ENCODE peak calls at places on chromosomes 4 and X, in five cellular contexts. One of them, this sample, is unnamed.

GRCh38 chr4:123399638-123400358 is 3.2 kb downstream of the SPRY1 start:
- DNase-seq in Daoy: no peak
- DNase-seq in omental fat pad: no peak
- DNase-seq in activated naive CD4-positive, alpha-beta T cell: no peak
- DNase-seq in activated T-helper 1 cell treated with anti-CD3 and anti-CD28 coated beads, Interleukin-2, amount 50 U/mL, for 16 hours: no peak
- DNase-seq in this sample: no peak

GRCh38 chrX:70168238-70169188 is 8.8 kb upstream of the DGAT2L6 start:
- DNase-seq in Daoy: peak; percentile 76
- DNase-seq in omental fat pad: no peak
- DNase-seq in activated naive CD4-positive, alpha-beta T cell: no peak
- DNase-seq in activated T-helper 1 cell treated with anti-CD3 and anti-CD28 coated beads, Interleukin-2, amount 50 U/mL, for 16 hours: no peak
- DNase-seq in this sample: no peak

GRCh38 chrX:2500091-2500680 is 590 bp downstream of the DHRSX start:
- DNase-seq in Daoy: peak; percentile 22
- DNase-seq in omental fat pad: no peak
- DNase-seq in activated naive CD4-positive, alpha-beta T cell: no peak
- DNase-seq in activated T-helper 1 cell treated with anti-CD3 and anti-CD28 coated beads, Interleukin-2, amount 50 U/mL, for 16 hours: no peak
- DNase-seq in this sample: peak; percentile 51

GRCh38 chr4:128862608-128863313 is 53.3 kb downstream of the JADE1 start:
- DNase-seq in Daoy: no peak
- DNase-seq in omental fat pad: no peak
- DNase-seq in activated naive CD4-positive, alpha-beta T cell: no peak
- DNase-seq in activated T-helper 1 cell treated with anti-CD3 and anti-CD28 coated beads, Interleukin-2, amount 50 U/mL, for 16 hours: no peak
- DNase-seq in this sample: no peak

GRCh38 chr4:176565044-176565443 is 227.7 kb downstream of the VEGFC start:
- DNase-seq in Daoy: no peak
- DNase-seq in omental fat pad: no peak
- DNase-seq in activated naive CD4-positive, alpha-beta T cell: no peak
- DNase-seq in activated T-helper 1 cell treated with anti-CD3 and anti-CD28 coated beads, Interleukin-2, amount 50 U/mL, for 16 hours: no peak
- DNase-seq in this sample: no peak

GRCh38 chr4:8394125-8394524 is 46.4 kb downstream of the ACOX3 start:
- DNase-seq in Daoy: no peak
- DNase-seq in omental fat pad: no peak
- DNase-seq in activated naive CD4-positive, alpha-beta T cell: no peak
- DNase-seq in activated T-helper 1 cell treated with anti-CD3 and anti-CD28 coated beads, Interleukin-2, amount 50 U/mL, for 16 hours: no peak
- DNase-seq in this sample: no peak

GRCh38 chrX:106802063-106802387 is 448 bp upstream of the TBC1D8B start:
- DNase-seq in Daoy: no peak
- DNase-seq in omental fat pad: no peak
- DNase-seq in activated naive CD4-positive, alpha-beta T cell: no peak
- DNase-seq in activated T-helper 1 cell treated with anti-CD3 and anti-CD28 coated beads, Interleukin-2, amount 50 U/mL, for 16 hours: no peak
- DNase-seq in this sample: no peak

GRCh38 chrX:136065044-136065671 is 79.9 kb downstream of the SLC9A6 start:
- DNase-seq in Daoy: peak; percentile 64
- DNase-seq in omental fat pad: no peak
- DNase-seq in activated naive CD4-positive, alpha-beta T cell: no peak
- DNase-seq in activated T-helper 1 cell treated with anti-CD3 and anti-CD28 coated beads, Interleukin-2, amount 50 U/mL, for 16 hours: no peak
- DNase-seq in this sample: no peak

GRCh38 chr4:87543835-87544461 is 14.8 kb upstream of the SPARCL1 start:
- DNase-seq in Daoy: peak; percentile 15
- DNase-seq in omental fat pad: no peak
- DNase-seq in activated naive CD4-positive, alpha-beta T cell: no peak
- DNase-seq in activated T-helper 1 cell treated with anti-CD3 and anti-CD28 coated beads, Interleukin-2, amount 50 U/mL, for 16 hours: no peak
- DNase-seq in this sample: no peak

GRCh38 chrX:122565952-122566351 is 618.1 kb upstream of the GRIA3 start:
- DNase-seq in Daoy: peak; percentile 2
- DNase-seq in omental fat pad: no peak
- DNase-seq in activated naive CD4-positive, alpha-beta T cell: no peak
- DNase-seq in activated T-helper 1 cell treated with anti-CD3 and anti-CD28 coated beads, Interleukin-2, amount 50 U/mL, for 16 hours: no peak
- DNase-seq in this sample: no peak

GRCh38 chrX:37425370-37425769 is 76.2 kb downstream of the PRRG1 start:
- DNase-seq in Daoy: no peak
- DNase-seq in omental fat pad: no peak
- DNase-seq in activated naive CD4-positive, alpha-beta T cell: no peak
- DNase-seq in activated T-helper 1 cell treated with anti-CD3 and anti-CD28 coated beads, Interleukin-2, amount 50 U/mL, for 16 hours: no peak
- DNase-seq in this sample: no peak

GRCh38 chrX:21972721-21973120 is 32.2 kb downstream of the SMS start:
- DNase-seq in Daoy: peak; percentile 82
- DNase-seq in omental fat pad: no peak
- DNase-seq in activated naive CD4-positive, alpha-beta T cell: no peak
- DNase-seq in activated T-helper 1 cell treated with anti-CD3 and anti-CD28 coated beads, Interleukin-2, amount 50 U/mL, for 16 hours: no peak
- DNase-seq in this sample: no peak

GRCh38 chrX:125507119-125507518 is 187.4 kb downstream of the TEX13C start:
- DNase-seq in Daoy: no peak
- DNase-seq in omental fat pad: no peak
- DNase-seq in activated naive CD4-positive, alpha-beta T cell: no peak
- DNase-seq in activated T-helper 1 cell treated with anti-CD3 and anti-CD28 coated beads, Interleukin-2, amount 50 U/mL, for 16 hours: no peak
- DNase-seq in this sample: no peak

GRCh38 chr4:6898763-6899162 is 10.9 kb upstream of the TBC1D14 start:
- DNase-seq in Daoy: no peak
- DNase-seq in omental fat pad: no peak
- DNase-seq in activated naive CD4-positive, alpha-beta T cell: no peak
- DNase-seq in activated T-helper 1 cell treated with anti-CD3 and anti-CD28 coated beads, Interleukin-2, amount 50 U/mL, for 16 hours: no peak
- DNase-seq in this sample: no peak

GRCh38 chr4:82358773-82359324 is 14.9 kb downstream of the HNRNPD start:
- DNase-seq in Daoy: no peak
- DNase-seq in omental fat pad: no peak
- DNase-seq in activated naive CD4-positive, alpha-beta T cell: no peak
- DNase-seq in activated T-helper 1 cell treated with anti-CD3 and anti-CD28 coated beads, Interleukin-2, amount 50 U/mL, for 16 hours: no peak
- DNase-seq in this sample: no peak

GRCh38 chr4:163331629-163332360 is 601 bp downstream of the NPY1R start:
- DNase-seq in Daoy: no peak
- DNase-seq in omental fat pad: no peak
- DNase-seq in activated naive CD4-positive, alpha-beta T cell: no peak
- DNase-seq in activated T-helper 1 cell treated with anti-CD3 and anti-CD28 coated beads, Interleukin-2, amount 50 U/mL, for 16 hours: no peak
- DNase-seq in this sample: no peak

GRCh38 chr4:7964890-7965662 is 25.4 kb upstream of the AFAP1 start:
- DNase-seq in Daoy: peak; percentile 82
- DNase-seq in omental fat pad: peak; percentile 61
- DNase-seq in activated naive CD4-positive, alpha-beta T cell: no peak
- DNase-seq in activated T-helper 1 cell treated with anti-CD3 and anti-CD28 coated beads, Interleukin-2, amount 50 U/mL, for 16 hours: no peak
- DNase-seq in this sample: no peak

GRCh38 chrX:20437678-20438077 is 171.0 kb upstream of the RPS6KA3 start:
- DNase-seq in Daoy: no peak
- DNase-seq in omental fat pad: no peak
- DNase-seq in activated naive CD4-positive, alpha-beta T cell: no peak
- DNase-seq in activated T-helper 1 cell treated with anti-CD3 and anti-CD28 coated beads, Interleukin-2, amount 50 U/mL, for 16 hours: no peak
- DNase-seq in this sample: no peak

GRCh38 chr4:31107362-31107761 is 387.2 kb downstream of the PCDH7 start:
- DNase-seq in Daoy: no peak
- DNase-seq in omental fat pad: no peak
- DNase-seq in activated naive CD4-positive, alpha-beta T cell: no peak
- DNase-seq in activated T-helper 1 cell treated with anti-CD3 and anti-CD28 coated beads, Interleukin-2, amount 50 U/mL, for 16 hours: no peak
- DNase-seq in this sample: no peak

GRCh38 chrX:139831689-139832456 is 101.0 kb downstream of the ATP11C start:
- DNase-seq in Daoy: peak; percentile 37
- DNase-seq in omental fat pad: no peak
- DNase-seq in activated naive CD4-positive, alpha-beta T cell: no peak
- DNase-seq in activated T-helper 1 cell treated with anti-CD3 and anti-CD28 coated beads, Interleukin-2, amount 50 U/mL, for 16 hours: no peak
- DNase-seq in this sample: no peak

GRCh38 chr4:96162631-96163030 is 322.7 kb downstream of the PDHA2 start:
- DNase-seq in Daoy: no peak
- DNase-seq in omental fat pad: no peak
- DNase-seq in activated naive CD4-positive, alpha-beta T cell: no peak
- DNase-seq in activated T-helper 1 cell treated with anti-CD3 and anti-CD28 coated beads, Interleukin-2, amount 50 U/mL, for 16 hours: no peak
- DNase-seq in this sample: no peak

GRCh38 chrX:24264383-24264782 is 49.5 kb downstream of the SUPT20HL2 start:
- DNase-seq in Daoy: peak; percentile 16
- DNase-seq in omental fat pad: no peak
- DNase-seq in activated naive CD4-positive, alpha-beta T cell: no peak
- DNase-seq in activated T-helper 1 cell treated with anti-CD3 and anti-CD28 coated beads, Interleukin-2, amount 50 U/mL, for 16 hours: no peak
- DNase-seq in this sample: no peak

GRCh38 chrX:47586043-47586787 is 4.0 kb downstream of the TIMP1 start:
- DNase-seq in Daoy: no peak
- DNase-seq in omental fat pad: no peak
- DNase-seq in activated naive CD4-positive, alpha-beta T cell: no peak
- DNase-seq in activated T-helper 1 cell treated with anti-CD3 and anti-CD28 coated beads, Interleukin-2, amount 50 U/mL, for 16 hours: no peak
- DNase-seq in this sample: no peak

GRCh38 chr4:178599521-178599920 is 1157.3 kb upstream of the AGA start:
- DNase-seq in Daoy: no peak
- DNase-seq in omental fat pad: no peak
- DNase-seq in activated naive CD4-positive, alpha-beta T cell: no peak
- DNase-seq in activated T-helper 1 cell treated with anti-CD3 and anti-CD28 coated beads, Interleukin-2, amount 50 U/mL, for 16 hours: no peak
- DNase-seq in this sample: no peak

GRCh38 chr4:7427326-7428260 is 7.1 kb downstream of the PSAPL1 start:
- DNase-seq in Daoy: no peak
- DNase-seq in omental fat pad: no peak
- DNase-seq in activated naive CD4-positive, alpha-beta T cell: no peak
- DNase-seq in activated T-helper 1 cell treated with anti-CD3 and anti-CD28 coated beads, Interleukin-2, amount 50 U/mL, for 16 hours: no peak
- DNase-seq in this sample: no peak

GRCh38 chr4:186596346-186596745 is 41.0 kb upstream of the MTNR1A start:
- DNase-seq in Daoy: no peak
- DNase-seq in omental fat pad: no peak
- DNase-seq in activated naive CD4-positive, alpha-beta T cell: no peak
- DNase-seq in activated T-helper 1 cell treated with anti-CD3 and anti-CD28 coated beads, Interleukin-2, amount 50 U/mL, for 16 hours: no peak
- DNase-seq in this sample: no peak

GRCh38 chr4:102344520-102344954 is 745 bp downstream of the SLC39A8 start:
- DNase-seq in Daoy: peak; percentile 54
- DNase-seq in omental fat pad: no peak
- DNase-seq in activated naive CD4-positive, alpha-beta T cell: peak; percentile 56
- DNase-seq in activated T-helper 1 cell treated with anti-CD3 and anti-CD28 coated beads, Interleukin-2, amount 50 U/mL, for 16 hours: peak; percentile 27
- DNase-seq in this sample: peak; percentile 72

GRCh38 chrX:11890843-11891514 is 132.9 kb downstream of the MSL3 start:
- DNase-seq in Daoy: no peak
- DNase-seq in omental fat pad: no peak
- DNase-seq in activated naive CD4-positive, alpha-beta T cell: no peak
- DNase-seq in activated T-helper 1 cell treated with anti-CD3 and anti-CD28 coated beads, Interleukin-2, amount 50 U/mL, for 16 hours: no peak
- DNase-seq in this sample: no peak

GRCh38 chr4:88765729-88766128 is 68.1 kb upstream of the NAP1L5 start:
- DNase-seq in Daoy: peak; percentile 73
- DNase-seq in omental fat pad: no peak
- DNase-seq in activated naive CD4-positive, alpha-beta T cell: no peak
- DNase-seq in activated T-helper 1 cell treated with anti-CD3 and anti-CD28 coated beads, Interleukin-2, amount 50 U/mL, for 16 hours: no peak
- DNase-seq in this sample: no peak

GRCh38 chr4:184746532-184746870 is 12.6 kb upstream of the CENPU start:
- DNase-seq in Daoy: no peak
- DNase-seq in omental fat pad: no peak
- DNase-seq in activated naive CD4-positive, alpha-beta T cell: no peak
- DNase-seq in activated T-helper 1 cell treated with anti-CD3 and anti-CD28 coated beads, Interleukin-2, amount 50 U/mL, for 16 hours: no peak
- DNase-seq in this sample: no peak